ENCODE peak calls at places on chromosomes 2 and 18, in ten cellular contexts. X, N, A, P, B, U, G, M, D and W are unnamed samples.

GRCh38 chr2:128268611-128269357 is 49.9 kb downstream of the HS6ST1 start:
- DNase-seq in X (no peak), B (no peak), G (no peak), M (no peak), N (no peak), U (no peak), D (no peak), A (no peak), P (no peak), W (peak)

GRCh38 chr2:67259581-67260347 is 137.4 kb upstream of the ETAA1 start:
- DNase-seq in X (no peak), P (no peak), A (no peak), D (no peak), U (no peak), N (no peak), M (no peak), B (no peak), G (peak), W (no peak)

GRCh38 chr2:204492417-204492816 is 52.9 kb upstream of the PARD3B start:
- DNase-seq in X (no peak), U (no peak), M (no peak), B (no peak), D (no peak), P (no peak), G (no peak), A (no peak), N (no peak), W (no peak)

GRCh38 chr2:240466579-240467148 is 31.2 kb downstream of the GPC1 start:
- DNase-seq in P (no peak), M (no peak), B (no peak), A (no peak), N (no peak), U (no peak), X (no peak), D (no peak), G (peak), W (no peak)

GRCh38 chr18:11320981-11321380 is 171.6 kb upstream of the PIEZO2 start:
- DNase-seq in N (no peak), U (no peak), D (no peak), G (no peak), B (no peak), M (no peak), A (no peak), P (no peak), X (peak), W (no peak)

GRCh38 chr2:121902171-121902591 is 146.7 kb downstream of the TSN start:
- DNase-seq in U (no peak), P (no peak), B (no peak), N (no peak), D (no peak), X (no peak), M (no peak), A (no peak), G (no peak), W (no peak)

GRCh38 chr2:24438106-24438505 is 52.9 kb upstream of the NCOA1 start:
- DNase-seq in U (no peak), A (no peak), M (no peak), X (no peak), N (no peak), D (no peak), P (no peak), B (no peak), G (no peak), W (no peak)

GRCh38 chr18:12422936-12423335 is 15.2 kb downstream of the PRELID3A start:
- DNase-seq in P (no peak), X (peak), U (peak), M (no peak), D (no peak), G (no peak), A (no peak), B (no peak), N (peak), W (no peak)

GRCh38 chr2:166572958-166573357 is 78.9 kb upstream of the SCN7A start:
- DNase-seq in D (no peak), A (no peak), B (no peak), M (no peak), G (no peak), P (no peak), U (no peak), X (no peak), N (no peak), W (no peak)

GRCh38 chr2:41598161-41598894 is 449.5 kb upstream of the PKDCC start:
- DNase-seq in M (no peak), X (no peak), D (no peak), A (no peak), U (no peak), G (no peak), B (no peak), P (no peak), N (no peak), W (no peak)

GRCh38 chr2:65489269-65489668 is 56.9 kb upstream of the SPRED2 start:
- DNase-seq in D (no peak), P (no peak), M (no peak), G (no peak), X (no peak), A (no peak), U (no peak), N (no peak), B (no peak), W (no peak)

GRCh38 chr2:102141011-102141914 is 1.3 kb upstream of the IL1R1 start:
- DNase-seq in D (no peak), G (no peak), M (no peak), B (no peak), X (no peak), U (no peak), P (no peak), A (no peak), N (no peak), W (no peak)

GRCh38 chr2:57936216-57936615 is 110.4 kb upstream of the VRK2 start:
- DNase-seq in U (no peak), N (no peak), M (no peak), D (no peak), G (no peak), P (no peak), B (no peak), X (no peak), A (no peak), W (no peak)

GRCh38 chr2:96907405-96908041 is 37.6 kb upstream of the SEMA4C start:
- DNase-seq in M (no peak), D (no peak), N (no peak), X (no peak), A (peak), U (no peak), B (no peak), G (peak), P (no peak), W (peak)

GRCh38 chr2:143955416-143956075 is 564.4 kb downstream of the ZEB2 start:
- DNase-seq in A (no peak), U (no peak), N (no peak), P (no peak), D (no peak), G (no peak), M (no peak), B (no peak), X (no peak), W (no peak)

GRCh38 chr2:45984896-45985488 is 312.2 kb upstream of the EPAS1 start:
- DNase-seq in P (no peak), A (no peak), X (peak), B (no peak), G (no peak), M (no peak), N (no peak), D (peak), U (no peak), W (no peak)

GRCh38 chr2:216716109-216716508 is 20.8 kb upstream of the IGFBP5 start:
- DNase-seq in D (no peak), B (no peak), U (no peak), A (no peak), X (no peak), M (no peak), P (no peak), N (no peak), G (no peak), W (no peak)

GRCh38 chr2:216147172-216148131 is 38.3 kb downstream of the XRCC5 start:
- DNase-seq in N (no peak), U (no peak), P (no peak), B (no peak), A (no peak), D (no peak), M (no peak), G (no peak), X (no peak), W (no peak)

GRCh38 chr18:47983055-47983454 is 52.6 kb upstream of the SMAD2 start:
- DNase-seq in N (no peak), X (no peak), A (no peak), P (no peak), G (peak), D (no peak), U (no peak), B (no peak), M (no peak), W (no peak)

GRCh38 chr2:162297925-162298552 is 20.4 kb downstream of the IFIH1 start:
- DNase-seq in A (peak), P (peak), N (peak), X (peak), M (peak), B (peak), D (peak), G (peak), U (peak), W (peak)

GRCh38 chr18:63586966-63587365 is at the start of gene SERPINB13:
- DNase-seq in N (no peak), U (no peak), P (no peak), D (no peak), G (no peak), M (no peak), A (no peak), B (no peak), X (no peak), W (no peak)

GRCh38 chr2:133452561-133452960 is 115.7 kb downstream of the NCKAP5 start:
- DNase-seq in X (no peak), N (no peak), M (no peak), U (no peak), P (no peak), G (no peak), D (no peak), A (no peak), B (no peak), W (no peak)

GRCh38 chr18:45341454-45341853 is 273.8 kb upstream of the SLC14A2 start:
- DNase-seq in U (no peak), X (no peak), P (no peak), A (no peak), D (no peak), M (no peak), G (no peak), N (no peak), B (no peak), W (no peak)

GRCh38 chr18:57998461-57998860 is 45.6 kb upstream of the NEDD4L start:
- DNase-seq in G (no peak), D (no peak), U (no peak), P (no peak), N (no peak), B (no peak), A (no peak), M (no peak), X (no peak), W (no peak)

GRCh38 chr2:170170281-170171035 is 7.5 kb upstream of the MYO3B start:
- DNase-seq in D (no peak), G (peak), P (no peak), X (no peak), U (no peak), N (no peak), A (no peak), B (peak), M (no peak), W (no peak)

GRCh38 chr2:237207641-237208040 is 122.0 kb downstream of the COPS8 start:
- DNase-seq in X (no peak), A (no peak), M (no peak), U (no peak), G (no peak), N (no peak), P (no peak), D (no peak), B (no peak), W (no peak)

GRCh38 chr2:218867900-218868299 is 8.3 kb downstream of the WNT6 start:
- DNase-seq in M (no peak), U (no peak), A (no peak), D (no peak), P (no peak), G (no peak), X (no peak), B (no peak), N (no peak), W (no peak)

GRCh38 chr2:240960963-240961876 is 37.2 kb upstream of the SNED1 start:
- DNase-seq in A (no peak), B (no peak), M (no peak), N (no peak), D (peak), G (peak), P (no peak), U (no peak), X (no peak), W (no peak)